ENCODE peak calls at places on chromosomes 7 and 10, in five cellular contexts. X is NCI-H1092 treated with DMSO at 0.1 percent for 48 hours, E is iPS-NIHi11, Q is NCI-H2171, P is nephron progenitor cell. C is an unnamed sample.

GRCh38 chr7:151186640-151187408 is at the start of gene ASB10:
- DNase-seq in X (no peak), E (no peak), Q (no peak), P (no peak), C (no peak)

GRCh38 chr7:2701832-2702593 is 14.0 kb downstream of the AMZ1 start:
- DNase-seq in X (no peak), E (no peak), Q (no peak), P (no peak), C (no peak)

GRCh38 chr10:110209926-110210662 is 2.7 kb downstream of the MXI1 start:
- DNase-seq in X (no peak), E (peak; percentile 34), Q (peak; percentile 46), P (peak; percentile 59), C (peak; percentile 22)

GRCh38 chr10:21184216-21184615 is 287.1 kb upstream of the NEBL start:
- DNase-seq in X (peak; percentile 45), E (no peak), Q (peak; percentile 11), P (no peak), C (no peak)

GRCh38 chr7:137687556-137688280 is 159.1 kb downstream of the DGKI start:
- DNase-seq in X (no peak), E (no peak), Q (no peak), P (no peak), C (no peak)

GRCh38 chr10:79413196-79413595 is 32.2 kb downstream of the ZCCHC24 start:
- DNase-seq in X (no peak), E (no peak), Q (no peak), P (no peak), C (peak; percentile 61)

GRCh38 chr7:38574121-38574520 is 57.1 kb downstream of the AMPH start:
- DNase-seq in X (no peak), E (no peak), Q (no peak), P (no peak), C (no peak)

GRCh38 chr7:73999664-74000420 is 28.1 kb upstream of the ELN start:
- DNase-seq in X (no peak), E (no peak), Q (no peak), P (no peak), C (no peak)

GRCh38 chr7:2633538-2634264 is 1.9 kb downstream of the TTYH3 start:
- DNase-seq in X (no peak), E (no peak), Q (no peak), P (no peak), C (no peak)

GRCh38 chr7:157513682-157514081 is 176.9 kb downstream of the DNAJB6 start:
- DNase-seq in X (no peak), E (no peak), Q (no peak), P (no peak), C (no peak)

GRCh38 chr10:24467605-24468004 is 256.1 kb downstream of the ARHGAP21 start:
- DNase-seq in X (no peak), E (no peak), Q (no peak), P (no peak), C (no peak)

GRCh38 chr7:15546272-15546792 is 15.5 kb downstream of the AGMO start:
- DNase-seq in X (no peak), E (no peak), Q (no peak), P (no peak), C (no peak)

GRCh38 chr7:98374285-98374680 is 26.6 kb downstream of the BAIAP2L1 start:
- DNase-seq in X (no peak), E (no peak), Q (no peak), P (no peak), C (no peak)

C was measured in WERI-Rb-1.